ENCODE peak calls at places on chromosomes 12 and 14, in nine cellular contexts. R, H, N, A, Z, K, V, L and X are unnamed samples.
A peak's percentile ranks its signal among the peaks of the same experiment; 100 is the strongest.

GRCh38 chr14:22980672-22981089 is 1.7 kb downstream of the AJUBA start:
- DNase-seq in L (peak; percentile 65), N (peak; percentile 70), R (peak; percentile 59), K (peak; percentile 57), A (no peak), V (peak; percentile 43), Z (peak; percentile 78), H (peak; percentile 89), X (peak; percentile 34)

GRCh38 chr14:72448212-72448611 is 445.7 kb downstream of the DPF3 start:
- DNase-seq in A (no peak), R (no peak), V (no peak), K (no peak), H (no peak), Z (no peak), N (no peak), L (no peak), X (no peak)

GRCh38 chr14:55107766-55108554 is 21.1 kb upstream of the LGALS3 start:
- DNase-seq in V (peak; percentile 83), N (peak; percentile 93), H (peak; percentile 94), Z (no peak), A (peak; percentile 94), R (peak; percentile 82), L (peak; percentile 95), K (peak; percentile 80), X (peak; percentile 85)

GRCh38 chr12:6540181-6540877 is 6.0 kb downstream of the GAPDH start:
- DNase-seq in R (peak; percentile 96), N (peak; percentile 91), H (peak; percentile 95), A (peak; percentile 95), Z (peak; percentile 95), V (peak; percentile 96), K (peak; percentile 78), L (peak; percentile 89), X (peak; percentile 87)

GRCh38 chr14:50045039-50045711 is 71.2 kb downstream of the VCPKMT start:
- DNase-seq in V (peak; percentile 90), N (peak; percentile 85), Z (no peak), H (peak; percentile 87), L (peak; percentile 85), A (peak; percentile 89), R (peak; percentile 91), K (peak; percentile 87), X (peak; percentile 71)

GRCh38 chr12:91590991-91591987 is 408.7 kb upstream of the DCN start:
- DNase-seq in A (no peak), R (no peak), V (no peak), L (no peak), Z (no peak), K (no peak), H (no peak), N (no peak), X (no peak)

GRCh38 chr14:102471921-102472814 is 37.4 kb downstream of the ANKRD9 start:
- DNase-seq in K (no peak), V (no peak), A (no peak), R (no peak), Z (no peak), L (no peak), N (no peak), H (peak; percentile 24), X (no peak)

GRCh38 chr12:118098911-118099671 is 4.7 kb downstream of the VSIG10 start:
- DNase-seq in L (no peak), K (no peak), A (no peak), V (peak; percentile 70), H (no peak), R (peak; percentile 59), N (no peak), Z (no peak), X (no peak)

GRCh38 chr14:73937012-73937411 is 12.9 kb downstream of the FAM161B start:
- DNase-seq in A (no peak), N (no peak), R (no peak), K (no peak), V (no peak), Z (no peak), H (no peak), L (no peak), X (no peak)

DNA sequence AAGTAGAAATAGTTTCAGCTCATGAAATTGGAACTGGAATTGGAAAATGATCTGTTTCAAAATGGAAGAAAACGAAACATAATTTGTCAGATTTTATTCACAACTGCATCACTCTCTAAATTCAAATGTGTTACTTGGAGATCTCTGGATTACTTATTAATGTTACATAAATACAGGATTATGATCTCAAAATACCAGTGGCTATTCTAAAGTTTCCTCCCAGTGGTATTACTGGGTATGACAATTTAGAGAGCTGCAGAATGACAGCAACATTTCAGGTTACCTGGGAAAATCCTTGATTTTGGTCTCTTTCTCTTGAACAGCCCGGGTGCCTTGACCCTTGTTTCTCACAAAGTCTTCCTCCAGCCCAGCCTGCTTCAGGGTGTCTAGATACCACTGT is 14.2 kb downstream of the FAM161B start:
- DNase-seq in K (no peak), Z (peak; percentile 51), R (no peak), L (no peak), N (no peak), H (no peak), A (no peak), V (no peak), X (no peak)
- TF ChIP-seq CTCF in K (no peak), Z (peak; percentile 52), R (peak; percentile 29), L (no peak), N (no peak), H (no peak), A (no peak), V (no peak), X (no peak)

GRCh38 chr12:94941440-94941862 is 62.0 kb downstream of the NDUFA12 start:
- DNase-seq in L (no peak), A (peak; percentile 62), H (no peak), N (peak; percentile 70), Z (no peak), K (no peak), R (no peak), V (peak; percentile 18), X (peak; percentile 61)
- H3K4me3 ChIP-seq in L (no peak overlapping the region), A (no peak overlapping the region), H (no peak overlapping the region), N (no peak overlapping the region), Z (no peak overlapping the region), K (no peak overlapping the region), R (no peak overlapping the region), V (no peak overlapping the region), X (no peak overlapping the region)

GRCh38 chr12:110278137-110278536 is 2.9 kb upstream of the ATP2A2 start:
- DNase-seq in R (no peak), H (no peak), N (no peak), K (no peak), Z (no peak), V (no peak), A (no peak), L (no peak), X (no peak)
- H3K4me1 ChIP-seq in R (peaks cover 8% of the 10 kb centered on the region), H (peaks cover 22% of the 10 kb centered on the region), N (peaks cover 18% of the 10 kb centered on the region), K (peaks cover 22% of the 10 kb centered on the region), Z (peaks cover 19% of the 10 kb centered on the region), V (peaks cover 6% of the 10 kb centered on the region), A (peaks cover 6% of the 10 kb centered on the region), L (peaks cover 16% of the 10 kb centered on the region), X (peaks cover 25% of the 10 kb centered on the region)

DNA sequence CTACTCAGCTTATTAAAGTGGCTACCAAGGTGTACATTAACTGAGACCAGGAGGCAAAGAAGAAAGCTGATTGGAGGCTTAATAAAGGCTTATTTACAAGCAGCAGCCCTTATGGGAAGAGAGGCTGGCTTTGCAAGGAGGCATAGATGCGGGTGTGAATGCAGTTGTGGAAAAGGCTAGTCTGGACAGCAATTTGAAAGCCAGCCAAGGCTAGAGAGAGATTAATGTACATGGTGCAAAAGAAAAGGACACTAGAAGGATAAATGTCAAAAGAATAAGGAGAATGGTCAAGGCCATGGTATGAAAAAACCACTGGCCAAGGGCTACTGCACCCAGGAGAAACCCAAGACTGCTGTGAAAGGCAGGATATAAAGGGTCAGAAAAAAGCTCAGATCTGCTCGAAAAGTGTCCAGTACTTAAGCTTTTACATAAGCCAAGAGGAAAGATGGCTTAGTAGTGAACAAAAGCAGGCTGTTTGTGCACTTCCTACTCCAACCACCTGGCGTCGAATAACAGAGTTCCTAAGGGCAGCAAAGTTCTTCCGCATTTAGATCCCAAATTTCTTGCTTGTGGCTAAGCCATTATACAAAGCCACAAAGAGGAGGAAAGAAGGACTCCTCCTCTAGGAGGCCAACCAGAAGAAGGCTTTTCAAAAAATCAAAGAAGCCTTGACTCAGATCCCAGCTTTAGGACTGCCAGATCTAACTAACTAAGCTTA is 24.0 kb downstream of the KLRK1 start:
- DNase-seq in H (no peak), A (no peak), V (peak; percentile 45), L (no peak), K (no peak), N (no peak), R (no peak), Z (no peak), X (no peak)
- TF ChIP-seq CTCF in H (peak; percentile 19), A (no peak), V (peak; percentile 12), L (peak; percentile 21), K (no peak), N (no peak), R (peak; percentile 41), Z (no peak), X (peak; percentile 21)

GRCh38 chr14:60861545-60862147 is 119.2 kb downstream of the TRMT5 start:
- DNase-seq in H (no peak), R (no peak), Z (no peak), V (no peak), N (no peak), A (no peak), K (no peak), L (no peak), X (no peak)
- H3K4me3 ChIP-seq in H (no peak overlapping the region), R (no peak overlapping the region), Z (no peak overlapping the region), V (no peak overlapping the region), N (no peak overlapping the region), A (no peak overlapping the region), K (no peak overlapping the region), L (no peak overlapping the region), X (no peak overlapping the region)

DNA sequence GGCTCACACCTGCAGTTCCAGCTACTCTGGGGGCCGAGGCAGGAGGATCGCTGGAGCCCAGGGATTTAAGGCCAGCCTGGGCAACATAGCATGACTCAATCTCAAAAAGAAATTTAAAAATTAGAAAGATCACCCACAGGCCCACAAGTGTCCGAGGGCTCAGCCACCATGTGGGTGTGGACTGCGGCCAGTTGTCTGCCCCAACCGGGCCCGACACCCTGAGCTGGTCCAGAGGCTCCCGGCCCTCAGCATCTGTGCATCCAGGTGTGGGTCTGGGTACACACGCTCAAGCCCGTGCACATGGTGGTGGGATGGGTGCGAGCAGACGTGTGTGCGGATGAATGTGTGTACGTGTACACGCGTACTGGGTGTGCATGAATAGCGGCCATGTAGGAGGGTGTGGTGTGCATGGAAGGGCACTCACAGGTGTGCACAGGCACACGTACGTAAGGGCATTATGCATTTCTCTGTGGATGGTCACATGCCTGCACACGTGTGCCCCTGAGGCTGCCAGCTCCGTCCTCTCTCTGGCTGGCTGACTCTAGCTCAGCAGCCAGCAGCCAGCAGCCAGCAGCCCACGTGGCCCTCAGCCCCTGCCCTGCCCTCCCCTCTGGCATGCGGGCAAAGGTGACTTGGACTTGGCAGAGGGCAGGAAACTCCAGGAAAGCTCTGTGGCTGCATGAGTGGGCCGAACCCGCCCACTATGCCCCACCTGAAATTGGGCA is 23.3 kb upstream of the NUDT14 start:
- DNase-seq in L (peak; percentile 85), Z (no peak), H (no peak), N (no peak), A (no peak), R (peak; percentile 59), K (peak; percentile 84), V (peak; percentile 63), X (peak; percentile 66)
- H3K4me1 ChIP-seq in L (peaks cover 55% of the 10 kb centered on the region), Z (no peaks in the 10 kb centered on the region), H (peaks cover 33% of the 10 kb centered on the region), N (peaks cover 76% of the 10 kb centered on the region), A (peaks cover 45% of the 10 kb centered on the region), R (no peaks in the 10 kb centered on the region), K (peaks cover 52% of the 10 kb centered on the region), V (peaks cover 18% of the 10 kb centered on the region), X (peaks cover 26% of the 10 kb centered on the region)